ENCODE peak calls at places on chromosomes 2 and 18, in nine cellular contexts. K is AG10803, X is T-helper 1 cell, O is KBM-7, H is NCI-H510A, V is amygdala, A is NCI-H1105 treated with DMSO at 0.1 percent for 48 hours, G is ovary, L is T-helper 22 cell. Y is an unnamed sample.

GRCh38 chr2:182818541-182819308 is 47.7 kb downstream of the FRZB start:
- DNase-seq in K (no peak), X (no peak), G (no peak), V (no peak), L (no peak), H (peak), O (no peak), A (peak), Y (no peak)

GRCh38 chr18:22705328-22705727 is 227.8 kb upstream of the RBBP8 start:
- DNase-seq in G (no peak), L (no peak), H (no peak), K (peak), V (no peak), X (no peak), O (no peak), A (no peak), Y (no peak)

GRCh38 chr18:24052053-24052452 is 37.5 kb downstream of the TTC39C start:
- DNase-seq in G (no peak), K (no peak), H (no peak), X (no peak), A (no peak), L (no peak), V (no peak), O (no peak), Y (no peak)

GRCh38 chr2:52072949-52073348 is 1041.0 kb upstream of the NRXN1 start:
- DNase-seq in X (no peak), O (no peak), V (no peak), H (no peak), K (no peak), A (no peak), G (no peak), L (no peak), Y (no peak)

GRCh38 chr18:76564636-76565237 is 69.7 kb upstream of the ZNF516 start:
- DNase-seq in A (no peak), X (no peak), G (no peak), H (no peak), V (no peak), L (no peak), O (no peak), K (peak), Y (no peak)

GRCh38 chr2:188414869-188415753 is 123.4 kb downstream of the GULP1 start:
- DNase-seq in H (no peak), X (no peak), O (no peak), L (no peak), V (no peak), G (no peak), K (peak), A (no peak), Y (no peak)

GRCh38 chr18:31857516-31858106 is 85.3 kb downstream of the TRAPPC8 start:
- DNase-seq in A (no peak), L (no peak), O (peak), X (no peak), H (no peak), G (no peak), V (no peak), K (no peak), Y (no peak)

GRCh38 chr18:47100214-47100831 is 50.0 kb downstream of the HDHD2 start:
- DNase-seq in V (no peak), G (peak), O (peak), A (peak), X (peak), H (peak), K (peak), L (peak), Y (peak)

GRCh38 chr18:1147616-1148184 is 243.0 kb downstream of the ADCYAP1 start:
- DNase-seq in X (no peak), H (no peak), L (no peak), K (no peak), V (no peak), O (no peak), G (no peak), A (no peak), Y (no peak)

GRCh38 chr2:15009681-15010080 is 377.2 kb downstream of the LRATD1 start:
- DNase-seq in V (no peak), H (no peak), G (no peak), L (no peak), X (no peak), A (no peak), O (no peak), K (peak), Y (no peak)

GRCh38 chr2:230869691-230870543 is 5.2 kb downstream of the ITM2C start:
- DNase-seq in H (no peak), L (no peak), V (no peak), O (peak), K (no peak), G (no peak), A (no peak), X (no peak), Y (no peak)

GRCh38 chr2:239035997-239036731 is 188.3 kb downstream of the TWIST2 start:
- DNase-seq in L (no peak), V (no peak), G (no peak), H (no peak), A (no peak), K (no peak), O (no peak), X (no peak), Y (no peak)

GRCh38 chr2:85053802-85054201 is 79.4 kb upstream of the TCF7L1 start:
- DNase-seq in K (peak), G (no peak), O (no peak), L (no peak), X (no peak), V (no peak), A (no peak), H (no peak), Y (no peak)

GRCh38 chr2:85501244-85501643 is 37.7 kb upstream of the MAT2A start:
- DNase-seq in V (no peak), O (peak), H (no peak), L (no peak), K (no peak), A (no peak), G (no peak), X (no peak), Y (no peak)

GRCh38 chr2:199932312-199932855 is 21.3 kb downstream of the C2orf69 start:
- DNase-seq in L (no peak), K (peak), A (no peak), G (no peak), O (no peak), X (no peak), V (peak), H (no peak), Y (no peak)

GRCh38 chr2:24105816-24106215 is 17.3 kb downstream of the PFN4 start:
- DNase-seq in G (no peak), K (peak), V (no peak), X (no peak), O (no peak), H (no peak), L (no peak), A (no peak), Y (no peak)

GRCh38 chr2:88810017-88810416 is 118.5 kb downstream of the RPIA start:
- DNase-seq in H (no peak), A (no peak), G (no peak), O (no peak), V (no peak), K (no peak), X (no peak), L (no peak), Y (no peak)

GRCh38 chr18:56841836-56842235 is 190.7 kb downstream of the WDR7 start:
- DNase-seq in V (no peak), X (no peak), A (no peak), L (no peak), G (no peak), O (no peak), H (no peak), K (no peak), Y (no peak)

GRCh38 chr2:23571527-23572295 is 186.7 kb downstream of the KLHL29 start:
- DNase-seq in A (no peak), L (no peak), V (no peak), X (no peak), K (no peak), O (no peak), G (peak), H (no peak), Y (no peak)

GRCh38 chr2:104546537-104546936 is 307.4 kb upstream of the POU3F3 start:
- DNase-seq in H (no peak), G (no peak), A (no peak), L (no peak), X (no peak), V (no peak), O (no peak), K (no peak), Y (no peak)

GRCh38 chr2:1759611-1759930 is 15.3 kb upstream of the PXDN start:
- DNase-seq in X (no peak), A (no peak), O (no peak), L (no peak), H (no peak), V (no peak), G (no peak), K (no peak), Y (no peak)

GRCh38 chr2:62474173-62474572 is 31.8 kb downstream of the TMEM17 start:
- DNase-seq in H (no peak), A (no peak), L (no peak), X (no peak), G (no peak), K (peak), O (no peak), V (no peak), Y (no peak)

GRCh38 chr18:50687491-50687890 is 127.6 kb downstream of the MAPK4 start:
- DNase-seq in V (no peak), H (peak), X (no peak), O (no peak), L (no peak), G (no peak), K (no peak), A (no peak), Y (no peak)

GRCh38 chr2:237184192-237184922 is 98.7 kb downstream of the COPS8 start:
- DNase-seq in K (peak), V (no peak), H (no peak), L (no peak), A (no peak), G (no peak), O (no peak), X (no peak), Y (no peak)

GRCh38 chr2:126304147-126304546 is 351.8 kb upstream of the GYPC start:
- DNase-seq in X (no peak), V (no peak), O (no peak), K (no peak), L (no peak), A (no peak), H (no peak), G (no peak), Y (no peak)

GRCh38 chr2:63819256-63819655 is 22.4 kb upstream of the UGP2 start:
- DNase-seq in A (no peak), X (no peak), V (no peak), G (no peak), O (no peak), K (no peak), H (peak), L (no peak), Y (no peak)

Y was measured in CD8-positive, alpha-beta memory T cell.